ENCODE peak calls at places on chromosomes 5 and 9, in eight cellular contexts. G is CD4-positive, alpha-beta T cell; A is WERI-Rb-1; J is neuronal stem cell; Y is Panc1; H is left ventricle myocardium inferior; Z is right cardiac atrium; V is cardiac muscle cell. P is an unnamed sample. For H3K27me3, the result is how much of the 10 kb centered on the place peaks cover.

GRCh38 chr9:78324682-78325081 is 27.8 kb downstream of the PSAT1 start:
- DNase-seq in G (no peak), A (no peak), J (no peak), Y (no peak), H (no peak), Z (no peak), V (no peak), P (no peak)

GRCh38 chr5:111781200-111781599 is 24.2 kb upstream of the NREP start:
- DNase-seq in G (no peak), A (no peak), J (no peak), Y (no peak), H (peak), Z (peak), V (peak), P (no peak)

GRCh38 chr5:18236386-18236785 is 602.1 kb downstream of the TAF11L14 start:
- DNase-seq in G (no peak), A (no peak), J (no peak), Y (no peak), H (no peak), Z (no peak), V (no peak), P (peak)

GRCh38 chr5:116865651-116866050 is 291.0 kb upstream of the SEMA6A start:
- DNase-seq in G (no peak), A (no peak), J (no peak), Y (no peak), H (no peak), Z (no peak), V (no peak), P (no peak)

GRCh38 chr9:126229501-126229900 is 97.1 kb upstream of the MVB12B start:
- DNase-seq in G (no peak), A (no peak), J (no peak), Y (no peak), H (no peak), Z (no peak), V (no peak), P (no peak)

GRCh38 chr9:98175762-98176161 is 16.7 kb downstream of the CORO2A start:
- DNase-seq in G (no peak), A (no peak), J (no peak), Y (no peak), H (no peak), Z (no peak), V (no peak), P (no peak)

GRCh38 chr5:79237735-79238560 is 2.0 kb downstream of the JMY start:
- DNase-seq in G (no peak), A (no peak), J (no peak), Y (no peak), H (no peak), Z (no peak), V (peak), P (peak)

GRCh38 chr5:76556511-76557221 is 66.5 kb downstream of the F2RL2 start:
- DNase-seq in G (no peak), A (no peak), J (no peak), Y (no peak), H (no peak), Z (no peak), V (no peak), P (no peak)

GRCh38 chr9:110351009-110351467 is 13.4 kb upstream of the TXNDC8 start:
- DNase-seq in G (no peak), A (no peak), J (no peak), Y (no peak), H (no peak), Z (no peak), V (peak), P (peak)

GRCh38 chr5:96661101-96661840 is 905 bp upstream of the CAST start:
- DNase-seq in G (peak), A (peak), J (peak), Y (no peak), H (no peak), Z (peak), V (peak), P (peak)

GRCh38 chr5:124315746-124316415 is 430.6 kb downstream of the ZNF608 start:
- DNase-seq in G (no peak), A (no peak), J (no peak), Y (no peak), H (no peak), Z (no peak), V (peak), P (peak)

GRCh38 chr9:126613656-126614055 is at the start of gene LMX1B:
- DNase-seq in G (no peak), A (peak), J (no peak), Y (no peak), H (peak), Z (peak), V (peak), P (peak)

GRCh38 chr9:9892217-9892616 is 720.6 kb downstream of the PTPRD start:
- DNase-seq in G (no peak), A (no peak), J (no peak), Y (no peak), H (no peak), Z (no peak), V (no peak), P (no peak)

GRCh38 chr9:113886003-113886324 is 9.9 kb downstream of the ZNF618 start:
- DNase-seq in G (no peak), A (no peak), J (no peak), Y (no peak), H (no peak), Z (no peak), V (peak), P (peak)

GRCh38 chr5:3446410-3446809 is 149.2 kb upstream of the IRX1 start:
- DNase-seq in G (no peak), A (no peak), J (no peak), Y (no peak), H (no peak), Z (no peak), V (no peak), P (no peak)

GRCh38 chr5:127685662-127686061 is 17.5 kb upstream of the CCDC192 start:
- DNase-seq in G (no peak), A (no peak), J (no peak), Y (no peak), H (no peak), Z (no peak), V (peak), P (no peak)

GRCh38 chr9:129685220-129685932 is 19.9 kb downstream of the PRRX2 start:
- DNase-seq in G (no peak), A (no peak), J (no peak), Y (no peak), H (no peak), Z (peak), V (no peak), P (peak)

GRCh38 chr5:142748568-142749249 is 21.5 kb upstream of the ARHGAP26 start:
- DNase-seq in G (peak), A (peak), J (peak), Y (peak), H (peak), Z (peak), V (no peak), P (no peak)

GRCh38 chr5:154117930-154118329 is 72.6 kb upstream of the GALNT10 start:
- DNase-seq in G (no peak), A (no peak), J (no peak), Y (no peak), H (no peak), Z (no peak), V (no peak), P (peak)

GRCh38 chr9:99722852-99723251 is 98.8 kb upstream of the NR4A3 start:
- DNase-seq in G (no peak), A (no peak), J (no peak), Y (no peak), H (no peak), Z (no peak), V (no peak), P (no peak)

GRCh38 chr5:31537856-31538255 is 5.8 kb downstream of the C5orf22 start:
- DNase-seq in G (no peak), A (no peak), J (peak), Y (no peak), H (no peak), Z (no peak), V (peak), P (no peak)

GRCh38 chr5:174354571-174354970 is 309.1 kb downstream of the NSG2 start:
- DNase-seq in G (no peak), A (no peak), J (no peak), Y (no peak), H (no peak), Z (no peak), V (peak), P (peak)

GRCh38 chr5:56668996-56669395 is 146.4 kb upstream of the MAP3K1 start:
- DNase-seq in G (no peak), A (no peak), J (no peak), Y (no peak), H (no peak), Z (no peak), V (no peak), P (no peak)

GRCh38 chr5:173451651-173452050 is 123.4 kb upstream of the STC2 start:
- DNase-seq in G (no peak), A (no peak), J (no peak), Y (no peak), H (no peak), Z (no peak), V (no peak), P (peak)

GRCh38 chr9:121718063-121718462 is 66.6 kb downstream of the DAB2IP start:
- DNase-seq in G (no peak), A (no peak), J (peak), Y (no peak), H (peak), Z (peak), V (peak), P (peak)

GRCh38 chr9:87556039-87556438 is 58.4 kb downstream of the DAPK1 start:
- DNase-seq in G (no peak), A (no peak), J (no peak), Y (no peak), H (no peak), Z (no peak), V (no peak), P (no peak)

GRCh38 chr9:135448570-135449180 is 30.9 kb upstream of the PPP1R26 start:
- DNase-seq in G (no peak), A (no peak), J (no peak), Y (no peak), H (no peak), Z (no peak), V (peak), P (peak)

GRCh38 chr5:156497816-156498215 is 170.9 kb downstream of the SGCD start:
- DNase-seq in G (no peak), A (no peak), J (peak), Y (no peak), H (no peak), Z (no peak), V (no peak), P (peak)

GRCh38 chr5:1364211-1364610 is 19.3 kb upstream of the CLPTM1L start:
- DNase-seq in G (no peak), A (no peak), J (no peak), Y (no peak), H (no peak), Z (peak), V (no peak), P (no peak)

GRCh38 chr5:1363581-1363980 is 18.7 kb upstream of the CLPTM1L start:
- DNase-seq in G (no peak), A (no peak), J (no peak), Y (no peak), H (no peak), Z (peak), V (no peak), P (no peak)

GRCh38 chr5:1360861-1361260 is 16.0 kb upstream of the CLPTM1L start:
- DNase-seq in G (no peak), A (no peak), J (no peak), Y (no peak), H (no peak), Z (peak), V (no peak), P (no peak)

GRCh38 chr5:1363160-1363559 is 18.3 kb upstream of the CLPTM1L start:
- DNase-seq in G (no peak), A (no peak), J (no peak), Y (no peak), H (no peak), Z (peak), V (no peak), P (no peak)

GRCh38 chr5:1362242-1363015 is 17.5 kb upstream of the CLPTM1L start:
- DNase-seq in G (no peak), A (no peak), J (no peak), Y (no peak), H (no peak), Z (no peak), V (no peak), P (no peak)
- H3K27me3 ChIP-seq in G (under half), A (under half), J (under half), Y (under half), H (half or more), Z (under half), V (under half), P (under half)

GRCh38 chr9:34961574-34962480 is 3.7 kb downstream of the PHF24 start:
- DNase-seq in G (no peak), A (no peak), J (no peak), Y (no peak), H (no peak), Z (no peak), V (peak), P (peak)

GRCh38 chr9:34962530-34962929 is 4.4 kb downstream of the PHF24 start:
- DNase-seq in G (no peak), A (no peak), J (no peak), Y (no peak), H (no peak), Z (no peak), V (no peak), P (no peak)

GRCh38 chr9:34958411-34958982 is 412 bp downstream of the PHF24 start:
- DNase-seq in G (no peak), A (no peak), J (no peak), Y (no peak), H (no peak), Z (no peak), V (no peak), P (no peak)

GRCh38 chr9:34964458-34964857 is 6.4 kb downstream of the PHF24 start:
- DNase-seq in G (no peak), A (no peak), J (no peak), Y (no peak), H (no peak), Z (no peak), V (no peak), P (no peak)

GRCh38 chr9:34963577-34963976 is 5.5 kb downstream of the PHF24 start:
- DNase-seq in G (no peak), A (no peak), J (no peak), Y (no peak), H (no peak), Z (no peak), V (no peak), P (no peak)
- H3K27me3 ChIP-seq in G (half or more), A (under half), J (under half), Y (half or more), H (half or more), Z (under half), V (under half), P (half or more)

GRCh38 chr9:35962126-35962906 is 4.4 kb upstream of the OR2S2 start:
- DNase-seq in G (no peak), A (peak), J (no peak), Y (no peak), H (peak), Z (peak), V (peak), P (peak)

GRCh38 chr9:35972093-35972492 is 14.1 kb upstream of the OR2S2 start:
- DNase-seq in G (peak), A (no peak), J (no peak), Y (no peak), H (peak), Z (peak), V (peak), P (no peak)

GRCh38 chr9:35966433-35966832 is 8.5 kb upstream of the OR2S2 start:
- DNase-seq in G (no peak), A (no peak), J (no peak), Y (no peak), H (no peak), Z (no peak), V (no peak), P (no peak)

GRCh38 chr9:35967042-35967441 is 9.1 kb upstream of the OR2S2 start:
- DNase-seq in G (no peak), A (no peak), J (no peak), Y (no peak), H (no peak), Z (no peak), V (no peak), P (no peak)
- H3K27me3 ChIP-seq in G (under half), A (under half), J (under half), Y (under half), H (under half), Z (under half), V (under half), P (under half)

GRCh38 chr9:21985964-21986667 is 8.1 kb downstream of the CDKN2A start:
- DNase-seq in G (no peak), A (no peak), J (no peak), Y (no peak), H (no peak), Z (no peak), V (no peak), P (no peak)
- H3K27me3 ChIP-seq in G (half or more), A (under half), J (under half), Y (under half), H (half or more), Z (under half), V (half or more), P (under half)

GRCh38 chr9:123999668-124000067 is 11.9 kb upstream of the LHX2 start:
- DNase-seq in G (no peak), A (peak), J (no peak), Y (no peak), H (no peak), Z (no peak), V (no peak), P (no peak)
- H3K27me3 ChIP-seq in G (half or more), A (under half), J (under half), Y (under half), H (half or more), Z (under half), V (half or more), P (half or more)

GRCh38 chr9:109286571-109286977 is 34.3 kb downstream of the EPB41L4B start:
- DNase-seq in G (no peak), A (no peak), J (no peak), Y (peak), H (no peak), Z (no peak), V (peak), P (peak)
- H3K27me3 ChIP-seq in G (under half), A (under half), J (under half), Y (under half), H (under half), Z (under half), V (under half), P (under half)

P was measured in GM23248.